ENCODE peak calls at places on chromosomes 2 and 18, in nine cellular contexts. O is CD4-positive, alpha-beta T cell; G is mesendoderm; Y is heart left ventricle; D is lower lobe of right lung; B is neuronal stem cell; T is mammary epithelial cell; N is stomach; V is tibial nerve. Z is an unnamed sample.

GRCh38 chr18:9612215-9612830 is 2.0 kb downstream of the PPP4R1 start:
- DNase-seq in N (peak), T (peak), D (no peak), V (no peak), O (peak), Y (no peak), B (no peak), G (peak), Z (no peak)

GRCh38 chr18:77401173-77401572 is 151.5 kb downstream of the GALR1 start:
- DNase-seq in D (no peak), O (no peak), T (no peak), N (no peak), V (no peak), G (no peak), B (no peak), Y (no peak), Z (no peak)

GRCh38 chr2:197804758-197805597 is 585 bp downstream of the PLCL1 start:
- DNase-seq in G (no peak), T (no peak), N (no peak), Y (peak), B (peak), D (peak), O (peak), V (peak), Z (no peak)

GRCh38 chr18:48992791-48993555 is 42.2 kb upstream of the SMAD7 start:
- DNase-seq in V (peak), N (no peak), Y (no peak), O (no peak), B (no peak), G (peak), T (no peak), D (peak), Z (no peak)

GRCh38 chr2:15861172-15861822 is 79.1 kb upstream of the MYCN start:
- DNase-seq in G (no peak), D (no peak), O (no peak), B (no peak), Y (no peak), T (no peak), V (no peak), N (no peak), Z (no peak)

GRCh38 chr2:82256983-82257382 is 1952.4 kb upstream of the LRRTM1 start:
- DNase-seq in D (no peak), G (no peak), Y (no peak), V (no peak), N (no peak), T (no peak), B (no peak), O (no peak), Z (no peak)

GRCh38 chr2:241009601-241010530 is 11.4 kb downstream of the SNED1 start:
- DNase-seq in T (peak), O (peak), D (peak), Y (no peak), B (no peak), N (peak), V (peak), G (peak), Z (no peak)

GRCh38 chr2:239979243-239980023 is 45.7 kb downstream of the NDUFA10 start:
- DNase-seq in D (no peak), V (no peak), G (peak), O (no peak), B (peak), N (no peak), Y (no peak), T (no peak), Z (no peak)

GRCh38 chr18:13548106-13548819 is 178.1 kb downstream of the FAM210A start:
- DNase-seq in O (no peak), Y (no peak), B (no peak), N (no peak), T (no peak), V (no peak), G (peak), D (no peak), Z (no peak)

GRCh38 chr18:79749251-79750191 is 48.2 kb upstream of the KCNG2 start:
- DNase-seq in N (no peak), B (no peak), V (no peak), O (no peak), Y (peak), D (no peak), G (no peak), T (no peak), Z (no peak)

GRCh38 chr2:218130373-218130772 is 4.5 kb downstream of the CXCR2 start:
- DNase-seq in G (no peak), Y (no peak), O (no peak), T (no peak), B (no peak), N (no peak), V (no peak), D (no peak), Z (no peak)

GRCh38 chr2:218128781-218129478 is 3.1 kb downstream of the CXCR2 start:
- DNase-seq in N (no peak), V (no peak), T (no peak), D (no peak), Y (no peak), O (no peak), G (no peak), B (no peak), Z (no peak)

GRCh38 chr2:218130822-218131221 is 5.0 kb downstream of the CXCR2 start:
- DNase-seq in Y (no peak), O (no peak), V (no peak), N (no peak), T (no peak), D (no peak), G (no peak), B (no peak), Z (no peak)

GRCh38 chr2:218127929-218128455 is 2.2 kb downstream of the CXCR2 start:
- DNase-seq in B (no peak), N (no peak), O (no peak), D (no peak), G (no peak), Y (no peak), T (no peak), V (no peak), Z (no peak)

GRCh38 chr2:218129756-218130155 is 3.9 kb downstream of the CXCR2 start:
- DNase-seq in N (no peak), T (peak), B (no peak), O (no peak), V (no peak), Y (no peak), G (no peak), D (no peak), Z (no peak)
- H3K27ac ChIP-seq in N (no peak), T (no peak), B (no peak), O (no peak), V (no peak), Y (no peak), G (no peak), D (no peak), Z (no peak)

DNA sequence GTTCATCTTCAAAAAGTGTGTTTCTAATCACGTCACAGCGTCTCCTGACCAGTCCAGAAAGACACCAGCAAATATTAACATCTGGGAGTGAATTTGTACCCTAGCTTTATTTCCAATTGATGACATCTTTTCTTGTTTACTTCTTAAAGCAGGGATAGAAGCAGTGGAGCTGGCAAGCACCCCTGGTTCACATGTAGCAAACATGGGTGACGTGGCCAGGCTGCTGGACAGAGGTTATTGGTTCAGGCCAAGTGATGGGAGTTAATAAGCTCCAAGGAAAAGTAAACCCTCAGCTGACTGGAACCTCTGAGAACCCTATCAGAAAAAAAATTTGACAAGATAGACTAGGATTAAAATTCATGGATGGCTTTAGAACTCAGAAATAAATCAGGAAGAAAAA is 121.3 kb upstream of the CTAGE1 start:
- DNase-seq in N (no peak), V (peak), T (no peak), D (no peak), O (no peak), Y (peak), B (no peak), G (no peak), Z (no peak)
- H3K27ac ChIP-seq in N (no peak), V (no peak), T (no peak), D (no peak), O (no peak), Y (peak), B (no peak), G (no peak), Z (no peak)

GRCh38 chr18:26457611-26458350 is 90.6 kb downstream of the KCTD1 start:
- DNase-seq in V (no peak), O (no peak), T (no peak), Y (no peak), G (peak), D (no peak), B (peak), N (no peak), Z (no peak)

GRCh38 chr18:26460449-26461091 is 87.8 kb downstream of the KCTD1 start:
- DNase-seq in N (peak), G (no peak), V (no peak), T (peak), Y (peak), B (no peak), O (no peak), D (no peak), Z (peak)

GRCh38 chr18:26459884-26460283 is 88.5 kb downstream of the KCTD1 start:
- DNase-seq in G (no peak), B (no peak), N (no peak), V (no peak), Y (no peak), D (no peak), O (no peak), T (no peak), Z (no peak)

GRCh38 chr18:26458526-26459232 is 89.7 kb downstream of the KCTD1 start:
- DNase-seq in G (no peak), V (no peak), N (no peak), T (peak), Y (no peak), D (no peak), B (no peak), O (no peak), Z (no peak)

GRCh38 chr18:26459340-26459739 is 89.0 kb downstream of the KCTD1 start:
- DNase-seq in V (no peak), B (no peak), Y (no peak), T (no peak), N (no peak), D (no peak), G (no peak), O (no peak), Z (no peak)
- H3K27ac ChIP-seq in V (no peak), B (no peak), Y (no peak), T (peak), N (no peak), D (no peak), G (no peak), O (no peak), Z (peak)

GRCh38 chr2:68041704-68042245 is 21.0 kb downstream of the C1D start:
- DNase-seq in D (no peak), G (no peak), Y (no peak), O (no peak), V (no peak), N (no peak), T (no peak), B (no peak), Z (no peak)

GRCh38 chr2:68046224-68046623 is 16.6 kb downstream of the C1D start:
- DNase-seq in V (no peak), N (no peak), T (no peak), Y (no peak), B (no peak), D (no peak), G (no peak), O (no peak), Z (no peak)

GRCh38 chr2:68045337-68045736 is 17.5 kb downstream of the C1D start:
- DNase-seq in T (no peak), B (no peak), G (no peak), D (no peak), N (no peak), V (no peak), Y (no peak), O (no peak), Z (no peak)

GRCh38 chr2:68046642-68047240 is 16.1 kb downstream of the C1D start:
- DNase-seq in B (no peak), G (no peak), T (no peak), N (no peak), O (no peak), D (no peak), Y (no peak), V (no peak), Z (no peak)

GRCh38 chr2:68043719-68044498 is 18.9 kb downstream of the C1D start:
- DNase-seq in T (peak), D (no peak), N (no peak), G (no peak), Y (no peak), V (no peak), O (no peak), B (no peak), Z (no peak)
- H3K27ac ChIP-seq in T (no peak), D (no peak), N (no peak), G (no peak), Y (no peak), V (no peak), O (no peak), B (no peak), Z (peak)

DNA sequence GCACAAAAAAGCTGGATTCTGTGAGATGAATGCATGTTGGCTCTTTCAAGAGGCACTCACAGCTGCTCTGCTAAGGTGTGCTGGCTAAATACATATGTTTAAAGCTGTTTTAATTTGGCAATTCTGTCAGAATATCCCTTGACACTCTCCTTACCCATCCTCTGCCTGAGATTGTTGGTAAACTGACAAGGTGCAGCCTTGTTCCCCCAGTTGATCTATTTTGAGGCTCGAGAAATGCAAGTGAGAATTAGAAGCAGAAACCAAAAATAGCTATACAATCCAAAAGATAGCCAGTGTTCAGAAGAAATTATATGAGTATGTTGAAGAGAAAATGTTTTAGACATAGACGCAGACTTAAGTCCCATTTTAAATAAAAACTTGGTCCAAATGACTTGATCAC is 971.7 kb upstream of the GYPC start:
- DNase-seq in G (no peak), V (no peak), D (no peak), Y (no peak), B (no peak), N (no peak), O (no peak), T (no peak), Z (no peak)
- H3K27ac ChIP-seq in G (no peak), V (no peak), D (no peak), Y (no peak), B (no peak), N (no peak), O (no peak), T (no peak), Z (no peak)

DNA sequence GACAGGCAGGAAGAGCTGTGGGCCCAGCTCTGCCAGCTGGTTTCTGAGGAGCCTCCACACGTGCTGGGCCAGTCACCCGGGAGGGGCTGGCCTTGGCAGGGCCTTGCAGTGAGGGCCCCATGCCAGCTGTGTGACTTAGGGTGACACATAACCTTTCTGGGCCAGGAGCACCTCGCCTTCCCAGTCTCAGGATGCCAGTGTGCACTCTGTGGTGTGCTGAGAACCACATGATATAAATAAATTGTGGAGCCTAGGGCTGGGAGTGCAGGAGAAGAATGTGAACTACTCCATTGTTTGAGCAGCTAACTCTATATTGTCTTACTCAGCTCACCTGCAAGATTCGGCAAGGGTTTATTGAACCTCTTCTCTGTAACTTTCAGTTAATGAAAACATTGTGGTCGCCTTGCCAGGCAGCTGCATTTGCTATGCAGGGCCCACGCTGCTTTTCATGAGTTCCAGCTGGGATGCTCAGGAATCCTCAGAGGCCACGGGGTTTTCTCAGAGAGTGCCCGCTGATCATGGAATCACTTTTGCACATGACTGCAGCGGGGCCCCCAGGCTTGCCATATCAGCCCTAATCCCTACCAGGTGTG is 222.3 kb downstream of the SH3RF3 start:
- DNase-seq in O (no peak), Y (peak), B (no peak), G (no peak), V (no peak), T (peak), D (peak), N (peak), Z (peak)
- H3K27ac ChIP-seq in O (no peak), Y (no peak), B (no peak), G (no peak), V (no peak), T (no peak), D (no peak), N (no peak), Z (no peak)

GRCh38 chr2:72128843-72129227 is 18.8 kb downstream of the CYP26B1 start:
- DNase-seq in Y (no peak), B (no peak), T (no peak), V (no peak), O (no peak), G (no peak), D (no peak), N (no peak), Z (no peak)
- H3K27ac ChIP-seq in Y (no peak), B (no peak), T (no peak), V (no peak), O (no peak), G (no peak), D (no peak), N (no peak), Z (no peak)

GRCh38 chr18:44590976-44591375 is 89.7 kb upstream of the SETBP1 start:
- DNase-seq in V (no peak), B (no peak), D (no peak), T (no peak), O (no peak), G (no peak), N (no peak), Y (no peak), Z (no peak)

GRCh38 chr18:44588466-44588865 is 92.2 kb upstream of the SETBP1 start:
- DNase-seq in O (no peak), B (no peak), D (no peak), G (no peak), N (no peak), V (no peak), T (no peak), Y (no peak), Z (no peak)

GRCh38 chr18:44592639-44593038 is 88.0 kb upstream of the SETBP1 start:
- DNase-seq in O (no peak), B (no peak), G (no peak), Y (peak), T (no peak), V (no peak), N (no peak), D (no peak), Z (no peak)

GRCh38 chr18:44586782-44587524 is 93.7 kb upstream of the SETBP1 start:
- DNase-seq in G (no peak), O (no peak), Y (no peak), D (no peak), B (no peak), T (no peak), V (no peak), N (no peak), Z (no peak)

GRCh38 chr18:44589709-44590108 is 91.0 kb upstream of the SETBP1 start:
- DNase-seq in V (no peak), Y (no peak), D (no peak), O (no peak), G (no peak), B (no peak), N (no peak), T (peak), Z (no peak)
- H3K27ac ChIP-seq in V (no peak), Y (no peak), D (no peak), O (no peak), G (no peak), B (no peak), N (no peak), T (peak), Z (peak)